ENCODE peak calls at places on chromosomes 12 and 14, in six cellular contexts. W is endothelial cell of umbilical vein, V is ovary, A is GM23338, C is heart left ventricle, X is Calu3. M is an unnamed sample.

GRCh38 chr12:124913474-124914391 is 717 bp downstream of the UBC start:
- DNase-seq in W (peak; percentile 78), V (peak; percentile 79), A (peak; percentile 93), C (peak; percentile 89), X (peak; percentile 95), M (peak; percentile 48)

GRCh38 chr14:75246546-75247285 is 31.9 kb upstream of the FOS start:
- DNase-seq in W (no peak), V (no peak), A (no peak), C (no peak), X (no peak), M (no peak)

GRCh38 chr12:32312049-32312670 is 87.2 kb upstream of the FGD4 start:
- DNase-seq in W (peak; percentile 85), V (no peak), A (peak; percentile 80), C (no peak), X (peak; percentile 16), M (no peak)

GRCh38 chr12:119486599-119487154 is 106.9 kb upstream of the TMEM233 start:
- DNase-seq in W (no peak), V (no peak), A (peak; percentile 21), C (no peak), X (no peak), M (no peak)

GRCh38 chr12:131120831-131121271 is 167.1 kb downstream of the ADGRD1 start:
- DNase-seq in W (no peak), V (peak; percentile 8), A (no peak), C (no peak), X (no peak), M (no peak)

GRCh38 chr14:102026934-102027333 is 59.9 kb downstream of the HSP90AA1 start:
- DNase-seq in W (no peak), V (no peak), A (no peak), C (no peak), X (no peak), M (no peak)

GRCh38 chr12:55742719-55743130 is at the start of gene GDF11:
- DNase-seq in W (peak; percentile 64), V (peak; percentile 90), A (peak; percentile 91), C (peak; percentile 87), X (peak; percentile 69), M (peak; percentile 76)

GRCh38 chr14:32087173-32087861 is 10.2 kb downstream of the ARHGAP5 start:
- DNase-seq in W (no peak), V (no peak), A (peak; percentile 73), C (no peak), X (no peak), M (no peak)

GRCh38 chr12:52172956-52173355 is 18.9 kb downstream of the KRT80 start:
- DNase-seq in W (no peak), V (no peak), A (no peak), C (no peak), X (no peak), M (no peak)

GRCh38 chr14:68506021-68506644 is 286.7 kb downstream of the ZFP36L1 start:
- DNase-seq in W (peak; percentile 48), V (no peak), A (peak; percentile 34), C (peak; percentile 55), X (no peak), M (no peak)

GRCh38 chr12:125249066-125249824 is 184.0 kb downstream of the AACS start:
- DNase-seq in W (no peak), V (no peak), A (no peak), C (no peak), X (no peak), M (no peak)

GRCh38 chr14:32986791-32987545 is 48.3 kb downstream of the NPAS3 start:
- DNase-seq in W (no peak), V (no peak), A (peak; percentile 26), C (peak; percentile 33), X (no peak), M (peak; percentile 53)

GRCh38 chr14:102317564-102318248 is 1.8 kb upstream of the ZNF839 start:
- DNase-seq in W (peak; percentile 39), V (no peak), A (peak; percentile 48), C (peak; percentile 81), X (no peak), M (no peak)

DNA sequence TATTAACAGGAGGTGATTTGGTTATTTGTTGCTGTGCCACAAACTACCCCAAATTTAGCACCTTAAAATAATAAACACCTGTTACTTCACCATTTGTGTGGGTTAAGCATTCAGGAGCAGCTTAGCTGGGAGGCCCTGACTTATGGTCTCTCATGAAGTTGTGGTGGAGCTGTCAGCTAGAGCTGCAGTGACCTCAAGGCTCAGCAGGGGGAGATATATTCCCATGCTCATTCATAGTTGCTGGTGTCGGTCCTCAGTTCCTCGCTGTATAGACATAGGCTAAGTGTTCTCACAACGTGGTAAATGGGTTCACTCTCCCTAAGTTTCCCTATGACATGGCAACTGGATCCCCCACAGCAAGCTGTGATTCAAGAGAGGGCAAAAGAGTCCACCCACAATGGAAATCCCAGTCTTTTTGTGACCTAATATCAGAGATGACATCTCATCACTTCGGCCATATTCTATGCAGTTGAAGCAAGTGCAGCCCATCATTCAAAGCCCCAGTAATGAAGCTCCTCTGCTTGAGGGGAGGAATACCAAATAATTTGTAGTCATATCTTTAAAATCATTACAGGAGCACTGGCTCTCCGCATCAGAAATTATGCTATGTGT is 41.1 kb downstream of the PRB3 start:
- DNase-seq in W (peak; percentile 73), V (no peak), A (peak; percentile 83), C (no peak), X (peak; percentile 63), M (peak; percentile 53)
- TF ChIP-seq CTCF in W (peak; percentile 84), V (no peak), A (peak; percentile 84), C (no peak), X (peak; percentile 67), M (peak; percentile 92)

DNA sequence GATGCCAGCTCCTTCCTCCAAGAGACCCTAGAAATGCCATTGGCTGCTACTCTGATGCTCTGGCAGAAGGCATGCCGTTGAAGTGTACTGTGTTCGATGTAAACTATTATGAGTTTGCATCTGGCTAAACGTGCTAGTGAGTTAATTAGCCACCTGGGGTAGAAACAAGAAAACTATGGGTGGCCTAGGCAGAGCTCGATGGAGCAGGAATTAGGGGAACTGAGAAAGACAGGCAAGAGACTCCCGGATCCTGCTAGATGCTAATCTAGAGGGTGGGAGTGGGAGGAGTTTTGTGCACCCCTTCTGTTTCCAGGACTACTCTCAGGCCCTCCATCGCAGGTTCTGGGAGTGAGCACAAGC is 32.0 kb downstream of the TMEM63C start:
- DNase-seq in W (no peak), V (no peak), A (no peak), C (no peak), X (no peak), M (no peak)
- TF ChIP-seq CTCF in W (no peak), V (no peak), A (no peak), C (no peak), X (no peak), M (no peak)

GRCh38 chr12:95852133-95852532 is 6.6 kb upstream of the SNRPF start:
- DNase-seq in W (no peak), V (no peak), A (no peak), C (no peak), X (no peak), M (no peak)
- TF ChIP-seq CTCF in W (no peak), V (no peak), A (no peak), C (no peak), X (no peak), M (no peak)

DNA sequence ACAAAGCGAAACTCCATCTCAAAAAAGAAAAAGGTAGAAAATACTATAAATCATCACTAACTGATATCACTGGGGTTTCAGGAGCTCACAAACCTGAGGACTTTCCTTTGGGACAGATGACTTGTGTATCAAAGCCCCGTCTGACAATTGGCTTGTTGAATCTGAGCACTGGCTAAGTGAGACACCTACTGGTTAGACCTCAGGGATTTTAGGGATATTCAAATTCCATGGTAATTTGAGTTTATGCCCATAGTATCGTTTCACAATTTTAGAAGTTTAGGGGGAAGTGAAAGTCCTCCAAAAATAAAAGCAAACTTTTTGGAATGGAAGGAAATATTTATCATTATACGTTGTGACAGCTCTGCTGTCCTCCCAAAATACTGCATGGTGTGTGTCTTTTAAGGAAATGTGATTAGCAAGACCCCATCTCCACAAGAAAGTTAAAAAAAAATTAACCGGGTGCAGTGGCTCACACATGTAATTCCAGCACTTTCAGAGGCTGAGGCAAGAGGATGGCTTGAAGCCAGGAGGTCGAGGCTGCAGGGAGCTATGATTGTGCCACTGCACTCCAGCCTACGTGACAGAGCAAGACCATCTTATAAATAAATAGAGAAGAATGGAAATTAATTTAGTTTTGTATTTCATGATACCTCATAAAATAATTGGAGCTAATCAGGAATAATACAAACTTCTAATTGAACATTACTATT is 49.2 kb downstream of the FBXL14 start:
- DNase-seq in W (peak; percentile 32), V (no peak), A (peak; percentile 47), C (no peak), X (peak; percentile 18), M (no peak)
- TF ChIP-seq CTCF in W (no peak), V (no peak), A (peak; percentile 44), C (no peak), X (peak; percentile 21), M (peak; percentile 35)

GRCh38 chr14:50776522-50776921 is 54.4 kb downstream of the NIN start:
- DNase-seq in W (no peak), V (no peak), A (no peak), C (no peak), X (no peak), M (no peak)
- TF ChIP-seq CTCF in W (no peak), V (no peak), A (no peak), C (no peak), X (no peak), M (no peak)

M was measured in neural crest cell.